ENCODE peak calls at places on chromosome 18, in four cellular contexts. A is hypothalamus, K is A172, V is HL-60. R is an unnamed sample.

GRCh38 chr18:70308555-70309294 is 19.9 kb downstream of the SOCS6 start:
- DNase-seq in A (no peak), K (no peak), V (no peak), R (no peak)

GRCh38 chr18:10497350-10497749 is 28.5 kb upstream of the NAPG start:
- DNase-seq in A (no peak), K (no peak), V (no peak), R (peak; percentile 22)

GRCh38 chr18:48798334-48799197 is 152.2 kb downstream of the SMAD7 start:
- DNase-seq in A (no peak), K (no peak), V (no peak), R (no peak)

GRCh38 chr18:11577271-11578112 is 31.9 kb upstream of the SLC35G4 start:
- DNase-seq in A (no peak), K (no peak), V (no peak), R (peak; percentile 13)

GRCh38 chr18:7740815-7741214 is 173.7 kb downstream of the PTPRM start:
- DNase-seq in A (no peak), K (no peak), V (no peak), R (no peak)

GRCh38 chr18:69484699-69485396 is 84.2 kb downstream of the DOK6 start:
- DNase-seq in A (no peak), K (peak; percentile 5), V (no peak), R (peak; percentile 51)

GRCh38 chr18:9734189-9734588 is 26.1 kb downstream of the RAB31 start:
- DNase-seq in A (no peak), K (no peak), V (peak; percentile 55), R (no peak)

GRCh38 chr18:59460060-59460395 is 101.0 kb upstream of the LMAN1 start:
- DNase-seq in A (no peak), K (no peak), V (no peak), R (no peak)

GRCh38 chr18:54119524-54120019 is 104.9 kb downstream of the MBD2 start:
- DNase-seq in A (no peak), K (peak; percentile 42), V (peak; percentile 34), R (peak; percentile 61)

GRCh38 chr18:29969876-29970275 is 1072.7 kb downstream of the DSC3 start:
- DNase-seq in A (no peak), K (no peak), V (no peak), R (no peak)

GRCh38 chr18:11489266-11489899 is 120.0 kb upstream of the SLC35G4 start:
- DNase-seq in A (no peak), K (no peak), V (no peak), R (no peak)

GRCh38 chr18:45896991-45897390 is 70.1 kb downstream of the EPG5 start:
- DNase-seq in A (no peak), K (no peak), V (no peak), R (no peak)

GRCh38 chr18:26307161-26307773 is 81.0 kb downstream of the TAF4B start:
- DNase-seq in A (peak; percentile 5), K (peak; percentile 59), V (peak; percentile 25), R (peak; percentile 61)

R was measured in M059J.